ENCODE peak calls at places on chromosomes 4 and X, in five cellular contexts. H is fibroblast of lung, T is cardiac muscle cell, G is SK-N-SH, D is astrocyte. O is an unnamed sample.

GRCh38 chrX:154373340-154374306 is 811 bp downstream of the FLNA start:
- DNase-seq in H (peak; percentile 85), T (peak; percentile 64), G (no peak), D (peak; percentile 67), O (no peak)

GRCh38 chr4:27023366-27023765 is 162.7 kb downstream of the STIM2 start:
- DNase-seq in H (no peak), T (no peak), G (no peak), D (no peak), O (no peak)

GRCh38 chrX:151019837-151020236 is 36.7 kb downstream of the HMGB3 start:
- DNase-seq in H (peak; percentile 41), T (no peak), G (no peak), D (no peak), O (no peak)

GRCh38 chr4:3372264-3372932 is 69.4 kb upstream of the HGFAC start:
- DNase-seq in H (no peak), T (no peak), G (no peak), D (no peak), O (no peak)

GRCh38 chrX:154734101-154734781 is 16.6 kb downstream of the GAB3 start:
- DNase-seq in H (peak; percentile 83), T (no peak), G (no peak), D (peak; percentile 73), O (no peak)

GRCh38 chr4:163587867-163588266 is 93.4 kb downstream of the TMA16 start:
- DNase-seq in H (no peak), T (no peak), G (peak; percentile 16), D (no peak), O (peak; percentile 33)

GRCh38 chr4:119286377-119287002 is 35.4 kb downstream of the FABP2 start:
- DNase-seq in H (peak; percentile 89), T (peak; percentile 47), G (peak; percentile 32), D (peak; percentile 66), O (no peak)

GRCh38 chr4:158458271-158458895 is 63.3 kb upstream of the RXFP1 start:
- DNase-seq in H (no peak), T (no peak), G (no peak), D (no peak), O (no peak)

GRCh38 chrX:66200855-66201795 is 37.1 kb downstream of the HEPH start:
- DNase-seq in H (peak; percentile 17), T (no peak), G (no peak), D (no peak), O (no peak)

GRCh38 chrX:10166731-10167149 is 10.0 kb downstream of the CLCN4 start:
- DNase-seq in H (no peak), T (no peak), G (no peak), D (no peak), O (no peak)

GRCh38 chr4:7043521-7044414 is 596 bp downstream of the TADA2B start:
- DNase-seq in H (peak; percentile 46), T (peak; percentile 53), G (no peak), D (peak; percentile 27), O (peak; percentile 52)

GRCh38 chrX:154717824-154718223 is 33.1 kb downstream of the GAB3 start:
- DNase-seq in H (peak; percentile 74), T (no peak), G (peak; percentile 7), D (peak; percentile 78), O (peak; percentile 7)

GRCh38 chr4:123546123-123546654 is 149.6 kb downstream of the SPRY1 start:
- DNase-seq in H (no peak), T (no peak), G (peak; percentile 25), D (no peak), O (no peak)

GRCh38 chr4:113637363-113637762 is 124.2 kb downstream of the CAMK2D start:
- DNase-seq in H (peak; percentile 54), T (no peak), G (no peak), D (peak; percentile 90), O (no peak)

GRCh38 chrX:120672841-120673530 is 43.1 kb upstream of the C1GALT1C1 start:
- DNase-seq in H (no peak), T (no peak), G (no peak), D (no peak), O (no peak)

GRCh38 chrX:108435261-108435660 is 3.0 kb downstream of the COL4A6 start:
- DNase-seq in H (no peak), T (no peak), G (no peak), D (no peak), O (no peak)

GRCh38 chr4:65999518-65999871 is 329.2 kb upstream of the EPHA5 start:
- DNase-seq in H (no peak), T (no peak), G (no peak), D (no peak), O (no peak)

GRCh38 chr4:52997132-52997416 is 135.0 kb downstream of the RASL11B start:
- DNase-seq in H (peak; percentile 19), T (no peak), G (no peak), D (peak; percentile 39), O (no peak)

DNA sequence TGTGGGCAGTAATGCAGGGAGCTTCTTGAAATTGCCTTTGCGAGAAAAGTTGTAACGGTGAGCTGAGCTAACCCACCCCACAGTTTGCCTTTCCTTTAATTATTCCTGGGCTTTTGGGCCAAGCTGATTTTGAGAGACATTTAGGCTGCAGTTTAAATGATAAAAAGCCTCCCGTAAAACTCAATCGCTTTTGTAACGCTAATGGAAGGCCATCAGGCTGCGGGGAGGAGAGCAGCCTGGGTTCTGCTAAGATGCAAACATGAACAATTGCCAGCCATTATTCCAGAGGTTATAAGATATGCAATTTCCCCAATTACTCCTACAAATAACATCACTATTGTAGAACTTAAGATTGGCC is 108.1 kb upstream of the FAM9C start:
- DNase-seq in H (no peak), T (no peak), G (no peak), D (no peak), O (no peak)
- H3K4me3 ChIP-seq in H (no peak overlapping the region), T (no peak overlapping the region), G (no peak overlapping the region), D (no peak overlapping the region), O (no peak overlapping the region)

DNA sequence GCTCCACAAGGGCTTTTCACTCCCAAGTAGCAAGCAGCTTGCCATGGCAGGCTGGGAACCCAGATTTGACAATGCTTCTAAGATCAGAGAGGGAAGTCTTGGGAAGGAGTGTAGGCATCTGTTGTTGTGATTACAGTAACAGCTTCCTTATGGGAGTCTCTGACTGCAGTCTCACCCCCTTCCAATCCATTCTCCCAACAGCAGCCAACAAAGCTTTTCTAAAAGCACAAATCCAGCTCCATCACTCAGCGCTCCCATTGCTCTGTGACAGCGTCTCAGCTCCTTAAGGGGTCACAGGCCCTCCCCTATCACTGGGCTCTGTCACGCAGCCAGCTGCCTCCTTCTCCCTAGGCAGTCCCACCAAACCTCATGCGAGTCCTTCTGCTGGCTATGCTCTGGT is 7.1 kb downstream of the IGFBP7 start:
- DNase-seq in H (no peak), T (no peak), G (no peak), D (no peak), O (no peak)
- H3K4me1 ChIP-seq in H (peaks cover 28% of the 10 kb centered on the region), T (peaks cover 34% of the 10 kb centered on the region), G (peaks cover 29% of the 10 kb centered on the region), D (peaks cover 50% of the 10 kb centered on the region), O (peaks cover 11% of the 10 kb centered on the region)

DNA sequence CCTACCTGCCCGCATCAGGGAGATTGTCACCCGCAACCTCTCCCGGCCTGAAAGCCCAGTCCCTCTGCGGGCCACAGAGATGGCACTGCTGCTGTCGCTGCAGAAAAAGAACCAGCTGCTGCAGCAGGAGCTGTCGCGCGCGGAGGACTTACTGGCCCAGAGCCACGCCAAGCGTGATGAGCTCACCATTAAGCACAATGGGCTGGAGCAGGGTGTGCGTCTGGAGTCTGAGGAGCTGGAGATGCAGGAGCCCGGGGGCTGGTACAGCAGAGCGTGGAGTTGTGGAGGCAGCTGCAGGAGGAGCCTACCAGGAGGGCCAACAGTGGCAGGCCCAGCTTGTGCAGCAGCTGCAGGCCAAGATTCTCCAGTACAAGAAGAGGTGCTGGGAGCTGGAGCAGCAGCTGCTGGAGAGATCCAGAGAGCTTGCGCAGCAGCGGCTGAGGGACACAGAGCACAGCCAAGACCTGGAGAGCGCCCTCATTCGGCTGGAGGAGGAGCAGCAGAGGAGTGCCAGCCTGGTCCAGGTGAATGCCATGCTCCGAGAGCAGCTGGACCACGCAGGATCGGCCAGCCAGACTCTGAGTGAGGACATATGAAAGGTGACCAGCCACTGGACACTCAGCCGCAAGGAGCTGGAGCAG is 11.3 kb downstream of the SMIM10L2A start:
- DNase-seq in H (no peak), T (no peak), G (peak; percentile 42), D (no peak), O (peak; percentile 58)
- TF ChIP-seq CTCF in H (no peak), T (no peak), G (no peak), D (no peak), O (peak; percentile 4)

DNA sequence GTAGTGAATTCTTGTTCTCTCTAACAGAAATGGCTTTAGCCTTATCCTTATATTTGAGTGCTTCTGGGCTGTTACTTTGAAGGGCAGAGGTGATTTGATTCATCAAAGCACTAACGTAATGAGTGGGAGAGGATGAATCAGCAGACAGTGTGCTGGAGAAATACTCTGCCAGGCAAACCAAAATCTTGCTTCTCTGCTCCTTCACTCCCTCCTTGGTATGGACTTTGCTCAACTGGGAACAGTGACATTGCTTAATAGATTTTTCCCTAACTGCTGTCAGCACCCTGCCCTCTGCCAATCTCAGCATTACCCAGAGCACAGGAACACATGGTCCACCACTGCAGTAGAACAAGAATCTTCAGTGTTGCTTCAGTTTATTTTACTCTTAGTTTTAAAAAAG is 56.0 kb downstream of the PDLIM5 start:
- DNase-seq in H (peak; percentile 91), T (peak; percentile 30), G (no peak), D (peak; percentile 91), O (no peak)
- H3K4me3 ChIP-seq in H (no peak overlapping the region), T (no peak overlapping the region), G (no peak overlapping the region), D (no peak overlapping the region), O (no peak overlapping the region)

GRCh38 chrX:41408576-41408975 is 38.6 kb upstream of the NYX start:
- DNase-seq in H (no peak), T (no peak), G (no peak), D (no peak), O (no peak)

GRCh38 chrX:41409006-41409405 is 38.1 kb upstream of the NYX start:
- DNase-seq in H (no peak), T (no peak), G (no peak), D (peak; percentile 62), O (no peak)

GRCh38 chrX:41407816-41408215 is 39.3 kb upstream of the NYX start:
- DNase-seq in H (no peak), T (no peak), G (no peak), D (no peak), O (no peak)

DNA sequence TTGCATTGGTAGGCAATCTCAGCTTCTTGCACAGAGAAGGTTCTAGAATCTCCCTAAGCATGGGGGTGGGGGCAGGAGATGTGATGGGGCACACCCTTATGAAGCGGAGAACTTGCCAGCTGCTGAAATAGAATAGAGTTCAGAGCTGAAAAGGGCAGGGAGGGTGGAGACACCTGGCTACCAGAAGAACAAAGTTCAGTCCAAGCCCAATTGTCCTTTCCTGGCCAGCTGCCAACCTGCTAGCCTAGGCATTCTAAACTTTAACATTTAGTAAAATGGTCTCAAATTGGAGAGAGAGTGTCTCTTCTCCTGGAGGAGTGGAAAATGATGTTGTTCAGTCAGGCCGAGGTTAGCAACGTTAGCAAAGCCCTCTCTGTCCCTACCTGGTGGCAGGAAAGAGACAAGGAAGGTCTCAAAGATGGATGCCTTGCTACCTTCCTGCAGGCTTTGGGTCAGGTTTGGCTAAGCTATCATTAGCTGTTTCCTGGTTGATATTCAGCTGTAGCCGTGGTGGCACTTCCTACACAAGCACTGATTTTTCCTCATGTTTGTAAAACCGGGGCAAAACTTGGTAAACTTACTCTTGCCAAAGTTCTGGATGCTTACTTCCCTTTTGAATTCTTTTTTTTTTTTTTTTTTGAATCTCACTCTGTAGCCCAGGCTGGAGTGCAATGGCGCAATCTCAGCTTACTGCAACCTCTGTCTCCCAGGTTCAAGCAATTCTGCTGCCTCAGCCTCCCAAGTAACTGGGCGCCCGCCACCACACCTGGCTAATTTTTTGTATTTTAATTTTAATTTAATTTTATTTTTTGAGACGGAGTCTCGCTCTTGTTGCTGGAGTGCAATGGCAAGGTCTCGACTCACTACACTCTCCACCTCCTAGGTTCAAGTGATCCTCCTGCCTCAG is 34.6 kb upstream of the NYX start:
- DNase-seq in H (no peak), T (no peak), G (no peak), D (no peak), O (no peak)
- H3K4me1 ChIP-seq in H (no peaks in the 10 kb centered on the region), T (no peaks in the 10 kb centered on the region), G (no peaks in the 10 kb centered on the region), D (no peaks in the 10 kb centered on the region), O (no peaks in the 10 kb centered on the region)

O was measured in BE2C.